ENCODE peak calls at places on chromosomes 4 and X, in six cellular contexts. E is AG20443; B is stimulated activated CD8-positive, alpha-beta memory T cell treated with anti-CD3 and anti-CD28 coated beads, Interleukin-4, amount 100 ng/mL, for 48 hours; S is progenitor cell of endocrine pancreas; J is activated T-helper 1 cell treated with anti-CD3 and anti-CD28 coated beads, Interleukin-2, amount 50 U/mL, for 16 hours; I is GM13976. P is an unnamed sample.
A peak's percentile ranks its signal among the peaks of the same experiment; 100 is the strongest.

GRCh38 chr4:154084864-154085263 is 296.0 kb upstream of the SFRP2 start:
- DNase-seq in I (no peak), B (no peak), S (no peak), E (no peak), J (no peak), P (no peak)

GRCh38 chr4:126611900-126612299 is 1020.9 kb upstream of the INTU start:
- DNase-seq in S (no peak), E (peak; percentile 49), B (no peak), I (no peak), J (no peak), P (no peak)

GRCh38 chr4:41976775-41977516 is 4.6 kb upstream of the DCAF4L1 start:
- DNase-seq in E (no peak), B (no peak), J (no peak), I (no peak), S (no peak), P (no peak)

GRCh38 chr4:185956546-185956945 is 112.4 kb upstream of the TLR3 start:
- DNase-seq in B (no peak), I (no peak), S (no peak), E (no peak), J (no peak), P (no peak)

GRCh38 chr4:153535735-153536494 is 69.8 kb downstream of the TMEM131L start:
- DNase-seq in J (no peak), B (no peak), E (peak; percentile 23), S (no peak), I (no peak), P (no peak)

GRCh38 chr4:152258391-152258790 is 277.5 kb downstream of the FBXW7 start:
- DNase-seq in I (no peak), S (no peak), J (no peak), B (no peak), E (no peak), P (no peak)

GRCh38 chr4:83961575-83961974 is 425.7 kb downstream of the GPAT3 start:
- DNase-seq in E (peak; percentile 56), B (no peak), I (no peak), J (no peak), S (no peak), P (no peak)

GRCh38 chr4:53489279-53489889 is 101.9 kb downstream of the LNX1 start:
- DNase-seq in J (no peak), I (no peak), E (peak; percentile 42), B (no peak), S (no peak), P (no peak)

GRCh38 chr4:21801661-21802355 is 146.8 kb downstream of the KCNIP4 start:
- DNase-seq in J (no peak), E (peak; percentile 21), I (no peak), B (no peak), S (no peak), P (no peak)

GRCh38 chr4:47213971-47214370 is 182.6 kb downstream of the GABRB1 start:
- DNase-seq in B (no peak), J (no peak), I (no peak), E (peak; percentile 28), S (no peak), P (no peak)

GRCh38 chr4:57916479-57916878 is 806.3 kb upstream of the IGFBP7 start:
- DNase-seq in J (no peak), B (no peak), E (no peak), I (no peak), S (no peak), P (no peak)

GRCh38 chr4:122930877-122931276 is 8.5 kb upstream of the NUDT6 start:
- DNase-seq in E (no peak), B (no peak), S (no peak), I (peak; percentile 13), J (no peak), P (no peak)

GRCh38 chr4:164204434-164204833 is 549.5 kb upstream of the SMIM31 start:
- DNase-seq in E (peak; percentile 6), S (no peak), J (no peak), B (no peak), I (no peak), P (peak; percentile 16)

GRCh38 chrX:13201605-13202219 is 118.1 kb downstream of the ATXN3L start:
- DNase-seq in E (no peak), B (no peak), S (no peak), J (no peak), I (no peak), P (no peak)

GRCh38 chr4:101200561-101200960 is 146.8 kb downstream of the PPP3CA start:
- DNase-seq in E (peak; percentile 70), B (no peak), I (no peak), S (no peak), J (no peak), P (no peak)

GRCh38 chr4:75844151-75844662 is 58.0 kb downstream of the PPEF2 start:
- DNase-seq in I (no peak), B (no peak), S (no peak), E (peak; percentile 80), J (no peak), P (peak; percentile 75)

GRCh38 chr4:8400641-8401325 is 39.7 kb downstream of the ACOX3 start:
- DNase-seq in E (no peak), S (no peak), B (no peak), J (no peak), I (no peak), P (no peak)

GRCh38 chr4:148881860-148882643 is 439.8 kb upstream of the NR3C2 start:
- DNase-seq in S (no peak), E (no peak), I (no peak), J (no peak), B (no peak), P (no peak)

GRCh38 chr4:173584506-173584905 is 54.5 kb upstream of the HAND2 start:
- DNase-seq in I (no peak), J (no peak), S (no peak), B (no peak), E (no peak), P (no peak)

GRCh38 chrX:16696956-16697355 is 15.5 kb downstream of the CTPS2 start:
- DNase-seq in I (no peak), J (no peak), E (no peak), S (no peak), B (no peak), P (no peak)

GRCh38 chrX:26783512-26784225 is 567.7 kb downstream of the MAGEB5 start:
- DNase-seq in S (no peak), B (peak; percentile 18), E (peak; percentile 7), J (no peak), I (no peak), P (no peak)

GRCh38 chrX:45050558-45050957 is 150.1 kb downstream of the DIPK2B start:
- DNase-seq in E (no peak), J (no peak), B (no peak), I (peak; percentile 22), S (no peak), P (no peak)

P was measured in Caco-2.